ENCODE peak calls at places on chromosomes 13 and 19, in eight cellular contexts. Y is psoas muscle; M is CD8-positive, alpha-beta T cell; Z is BJ; D is brain microvascular endothelial cell; C is fibroblast of mammary gland; Q is pancreas; J is upper lobe of right lung. X is an unnamed sample.

GRCh38 chr19:44447864-44448674 is at the start of gene ZNF229:
- DNase-seq in D (peak), Y (peak), M (peak), Q (peak), J (peak), Z (peak), C (peak), X (peak)

GRCh38 chr19:38425222-38425809 is 703 bp downstream of the RASGRP4 start:
- DNase-seq in D (no peak), Z (no peak), Y (no peak), Q (no peak), C (no peak), J (no peak), M (no peak), X (no peak)

GRCh38 chr19:48966541-48967345 is 1.6 kb downstream of the FTL start:
- DNase-seq in J (no peak), D (no peak), C (no peak), Q (no peak), M (no peak), Z (no peak), Y (no peak), X (no peak)

GRCh38 chr19:42154471-42155323 is 22.5 kb upstream of the POU2F2 start:
- DNase-seq in J (no peak), Z (no peak), M (no peak), Y (no peak), C (no peak), Q (no peak), D (no peak), X (no peak)

GRCh38 chr13:69292789-69293425 is 814.7 kb upstream of the ATXN8OS start:
- DNase-seq in Q (no peak), Z (no peak), D (no peak), M (no peak), J (no peak), C (no peak), Y (no peak), X (no peak)

GRCh38 chr13:114068723-114069322 is 63.6 kb downstream of the RASA3 start:
- DNase-seq in D (no peak), Z (no peak), Q (no peak), C (peak), J (peak), M (no peak), Y (peak), X (no peak)

GRCh38 chr13:102227696-102228095 is 174.2 kb downstream of the FGF14 start:
- DNase-seq in M (no peak), Z (no peak), C (no peak), Q (no peak), J (no peak), D (no peak), Y (no peak), X (no peak)

GRCh38 chr13:113842336-113843062 is 21.4 kb downstream of the GAS6 start:
- DNase-seq in M (no peak), Q (no peak), D (no peak), J (peak), Y (peak), Z (no peak), C (no peak), X (no peak)

GRCh38 chr19:34096020-34096915 is 76.0 kb upstream of the LSM14A start:
- DNase-seq in D (peak), M (no peak), Z (no peak), Q (no peak), J (no peak), Y (no peak), C (peak), X (peak)

GRCh38 chr19:37698216-37698615 is 21.3 kb downstream of the ZNF607 start:
- DNase-seq in C (no peak), M (no peak), Q (no peak), Z (no peak), J (no peak), Y (no peak), D (peak), X (no peak)

GRCh38 chr19:41646589-41647204 is 19.8 kb upstream of the CEACAM4 start:
- DNase-seq in C (peak), M (peak), Y (no peak), J (peak), Q (no peak), Z (no peak), D (no peak), X (no peak)

GRCh38 chr19:49862411-49863253 is 4.7 kb downstream of the PNKP start:
- DNase-seq in Q (peak), C (no peak), Z (no peak), D (no peak), M (no peak), J (peak), Y (peak), X (no peak)

GRCh38 chr19:34711890-34712289 is 22.2 kb upstream of the ZNF181 start:
- DNase-seq in D (no peak), J (no peak), Z (no peak), M (no peak), Q (no peak), C (no peak), Y (no peak), X (no peak)

GRCh38 chr13:86591862-86592261 is 792.6 kb upstream of the SLITRK6 start:
- DNase-seq in C (peak), Q (no peak), J (no peak), Z (no peak), D (no peak), Y (no peak), M (no peak), X (no peak)

GRCh38 chr19:38019427-38019724 is 112.4 kb downstream of the SIPA1L3 start:
- DNase-seq in Q (no peak), Y (no peak), Z (no peak), J (no peak), M (no peak), D (no peak), C (no peak), X (no peak)

GRCh38 chr19:51439021-51439465 is 19.2 kb downstream of the SIGLEC8 start:
- DNase-seq in C (peak), M (peak), D (no peak), J (peak), Y (no peak), Q (no peak), Z (no peak), X (no peak)

GRCh38 chr19:48061401-48062344 is 17.8 kb upstream of the CABP5 start:
- DNase-seq in Z (no peak), M (no peak), J (no peak), C (no peak), Q (no peak), Y (no peak), D (no peak), X (no peak)

GRCh38 chr19:3509566-3509989 is 3.5 kb downstream of the FZR1 start:
- DNase-seq in Q (no peak), M (no peak), Y (no peak), J (no peak), C (peak), Z (no peak), D (peak), X (peak)

GRCh38 chr13:114017966-114018365 is 44.1 kb upstream of the C13orf46 start:
- DNase-seq in C (no peak), J (no peak), Z (no peak), Y (no peak), Q (no peak), D (no peak), M (no peak), X (no peak)

GRCh38 chr19:23415561-23416191 is 20.4 kb upstream of the ZNF91 start:
- DNase-seq in J (peak), Z (no peak), Q (peak), D (no peak), M (no peak), C (no peak), Y (peak), X (no peak)

GRCh38 chr19:39407644-39408391 is 1.2 kb downstream of the ZFP36 start:
- DNase-seq in M (peak), J (peak), Q (peak), Z (no peak), D (no peak), C (peak), Y (peak), X (no peak)

GRCh38 chr13:25247345-25247744 is 39.9 kb downstream of the MTMR6 start:
- DNase-seq in Z (no peak), M (no peak), D (no peak), J (no peak), C (no peak), Y (no peak), Q (no peak), X (peak)

GRCh38 chr13:25252229-25252628 is 35.1 kb downstream of the MTMR6 start:
- DNase-seq in Y (no peak), C (no peak), Z (no peak), Q (no peak), D (no peak), M (no peak), J (no peak), X (no peak)

GRCh38 chr13:25252770-25253169 is 34.5 kb downstream of the MTMR6 start:
- DNase-seq in M (no peak), C (no peak), J (no peak), Y (no peak), Z (no peak), D (no peak), Q (no peak), X (no peak)

GRCh38 chr13:25248071-25248470 is 39.2 kb downstream of the MTMR6 start:
- DNase-seq in D (no peak), M (no peak), Y (no peak), C (no peak), Q (no peak), J (no peak), Z (no peak), X (no peak)

GRCh38 chr13:25249001-25249543 is 38.2 kb downstream of the MTMR6 start:
- DNase-seq in D (peak), Y (no peak), M (no peak), J (no peak), C (peak), Q (no peak), Z (peak), X (no peak)
- TF ChIP-seq CTCF in D (peak), Y (no peak), M (no peak), J (peak), C (peak), Q (no peak), Z (peak), X (peak)

DNA sequence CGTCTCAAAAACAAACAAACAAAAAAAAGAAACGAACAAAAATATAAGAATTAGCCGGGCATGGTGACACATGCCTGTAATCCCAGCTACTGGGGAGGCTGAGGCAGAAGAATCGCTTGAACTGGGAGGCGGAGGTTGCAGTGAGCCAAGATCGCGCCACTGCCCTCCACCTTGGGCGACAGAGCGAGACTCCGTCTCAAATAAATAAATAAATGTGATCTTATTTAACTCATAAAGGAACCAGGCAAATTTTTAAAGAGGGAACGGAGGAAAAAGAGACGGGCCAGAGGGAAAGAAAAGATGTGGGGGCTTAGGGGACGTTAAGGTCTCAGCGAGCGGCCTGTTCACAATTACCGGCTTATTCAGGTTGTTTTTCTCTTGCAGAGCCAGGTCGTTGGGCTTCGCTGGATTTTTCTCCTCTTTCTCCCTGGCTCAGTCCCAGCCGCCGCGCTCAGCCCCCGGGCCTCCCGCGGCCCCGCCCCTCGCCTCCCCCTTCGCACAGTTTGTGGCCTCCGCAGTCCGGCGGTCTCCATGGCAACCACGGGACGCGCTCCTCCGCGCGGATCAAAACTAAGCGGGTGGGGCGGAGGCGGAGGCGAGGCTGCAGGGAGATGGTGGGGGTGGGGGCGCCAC is 2.8 kb upstream of the CCDC8 start:
- DNase-seq in Y (peak), D (peak), Z (peak), M (no peak), Q (peak), C (peak), J (peak), X (peak)
- H3K4me3 ChIP-seq in Y (peak), D (peak), Z (peak), M (no peak), Q (peak), C (peak), J (peak), X (peak)

GRCh38 chr19:18589380-18590272 is 1.0 kb downstream of the REX1BD start:
- DNase-seq in J (peak), Y (peak), Q (peak), C (peak), Z (no peak), M (peak), D (peak), X (no peak)
- TF ChIP-seq CTCF in J (no peak), Y (no peak), Q (no peak), C (no peak), Z (peak), M (no peak), D (no peak), X (peak)

GRCh38 chr19:941292-942132 is 15.7 kb downstream of the ARID3A start:
- DNase-seq in Z (no peak), J (no peak), D (no peak), C (no peak), Q (no peak), M (no peak), Y (no peak), X (no peak)
- H3K4me3 ChIP-seq in Z (peak), J (peak), D (no peak), C (no peak), Q (peak), M (peak), Y (peak), X (no peak)

DNA sequence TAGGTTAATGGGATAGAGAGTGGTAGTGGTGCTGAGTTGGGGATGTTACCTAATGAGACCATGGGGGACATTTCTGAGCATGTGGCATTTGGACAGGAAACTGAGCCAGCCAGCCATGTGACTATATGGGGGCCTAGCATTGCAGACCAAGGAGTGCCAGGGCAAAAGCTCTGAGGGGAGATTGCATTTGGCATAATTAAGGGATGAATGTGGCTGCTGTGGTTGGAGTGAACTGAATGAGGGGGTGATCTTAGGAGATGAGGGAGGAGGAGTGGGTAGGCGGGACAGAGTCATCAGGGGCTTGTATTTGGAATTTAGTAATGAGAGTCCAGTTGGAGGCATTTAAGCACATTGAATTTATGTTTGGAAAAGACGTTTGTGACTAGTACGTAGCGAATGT is 6.6 kb downstream of the PCCA start:
- DNase-seq in C (no peak), M (no peak), Z (no peak), D (no peak), J (no peak), Y (no peak), Q (no peak), X (no peak)
- TF ChIP-seq CTCF in C (no peak), M (no peak), Z (no peak), D (no peak), J (no peak), Y (no peak), Q (no peak), X (no peak)

DNA sequence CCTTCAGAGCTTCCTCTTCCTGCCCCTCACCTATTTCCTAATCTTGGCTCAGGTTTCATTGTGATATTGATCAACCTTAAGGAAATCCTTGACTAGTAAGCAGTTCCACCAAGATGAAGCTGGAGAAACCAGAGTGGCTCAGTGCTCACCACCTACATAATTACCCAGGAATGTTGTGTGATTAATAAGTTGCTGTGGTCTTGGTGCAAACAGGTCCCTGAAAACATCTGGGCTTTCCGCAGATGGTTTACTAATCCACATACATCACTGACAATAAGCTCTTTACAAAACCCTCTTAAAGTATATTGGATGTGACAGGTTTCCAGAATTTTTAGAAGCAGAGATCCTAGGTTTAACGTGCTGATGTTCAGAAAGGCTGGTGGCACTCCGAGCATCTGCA is 8.6 kb upstream of the SERP2 start:
- DNase-seq in C (peak), Q (no peak), Y (no peak), J (no peak), Z (no peak), D (no peak), M (no peak), X (no peak)
- H3K4me3 ChIP-seq in C (no peak), Q (no peak), Y (no peak), J (no peak), Z (no peak), D (no peak), M (no peak), X (no peak)